ENCODE peak calls at places on chromosomes 2 and 18, in four cellular contexts. P is K562, I is HepG2, J is GM12878. W is an unnamed sample.

GRCh38 chr2:100959225-100959880 is 42.7 kb upstream of the RPL31 start:
- DNase-seq in P (no peak), I (no peak), J (no peak), W (no peak)

GRCh38 chr2:175097297-175097696 is 70.7 kb downstream of the ATF2 start:
- DNase-seq in P (no peak), I (no peak), J (no peak), W (no peak)

GRCh38 chr18:12861637-12862036 is 22.4 kb downstream of the PTPN2 start:
- DNase-seq in P (no peak), I (no peak), J (no peak), W (no peak)

GRCh38 chr2:3712841-3713503 is 9.6 kb downstream of the DCDC2C start:
- DNase-seq in P (no peak), I (no peak), J (no peak), W (no peak)

GRCh38 chr18:79540161-79540913 is 139.3 kb upstream of the CTDP1 start:
- DNase-seq in P (no peak), I (no peak), J (no peak), W (no peak)

GRCh38 chr2:114065731-114066130 is 175.8 kb downstream of the ACTR3 start:
- DNase-seq in P (no peak), I (no peak), J (no peak), W (no peak)

GRCh38 chr2:28748176-28748575 is 3.5 kb upstream of the PPP1CB start:
- DNase-seq in P (no peak), I (no peak), J (no peak), W (no peak)

GRCh38 chr18:79740741-79741700 is 56.7 kb upstream of the KCNG2 start:
- DNase-seq in P (no peak), I (no peak), J (no peak), W (no peak)

GRCh38 chr2:88016948-88017779 is 817 bp upstream of the RNU2-63P start:
- DNase-seq in P (peak), I (peak), J (peak), W (peak)

GRCh38 chr18:35408843-35409261 is 31.7 kb upstream of the ZNF396 start:
- DNase-seq in P (no peak), I (peak), J (no peak), W (no peak)

GRCh38 chr18:6741290-6741689 is 11.8 kb downstream of the ARHGAP28 start:
- DNase-seq in P (no peak), I (no peak), J (no peak), W (peak)

GRCh38 chr18:8998481-8999217 is 103.8 kb upstream of the NDUFV2 start:
- DNase-seq in P (peak), I (no peak), J (no peak), W (no peak)

GRCh38 chr2:202278036-202278760 is 12.6 kb downstream of the NOP58 start:
- DNase-seq in P (no peak), I (peak), J (no peak), W (no peak)

GRCh38 chr2:85889648-85890281 is 975 bp upstream of the ST3GAL5 start:
- DNase-seq in P (no peak), I (no peak), J (no peak), W (no peak)

GRCh38 chr2:239136762-239137161 is 264.1 kb downstream of the HDAC4 start:
- DNase-seq in P (no peak), I (no peak), J (no peak), W (no peak)

GRCh38 chr2:202051499-202052161 is 18.0 kb downstream of the FZD7 start:
- DNase-seq in P (no peak), I (no peak), J (no peak), W (no peak)

GRCh38 chr2:12059616-12060441 is 313.4 kb downstream of the LPIN1 start:
- DNase-seq in P (no peak), I (no peak), J (no peak), W (no peak)

GRCh38 chr2:47225061-47225783 is 70.1 kb upstream of the STPG4 start:
- DNase-seq in P (peak), I (peak), J (no peak), W (no peak)

GRCh38 chr18:66077066-66077465 is 326.3 kb downstream of the CDH7 start:
- DNase-seq in P (no peak), I (no peak), J (no peak), W (no peak)

GRCh38 chr2:178628590-178628989 is 148.3 kb downstream of the PLEKHA3 start:
- DNase-seq in P (no peak), I (no peak), J (no peak), W (no peak)
- TF ChIP-seq FOXK2 in P (no peak), I (no peak), J (no peak), W (no peak)

GRCh38 chr18:2655954-2656236 is 369 bp downstream of the SMCHD1 start:
- DNase-seq in P (no peak), I (no peak), J (no peak), W (no peak)
- TF ChIP-seq FOXK2 in P (no peak), I (no peak), J (no peak), W (no peak)

GRCh38 chr2:170077830-170078569 is 99.9 kb upstream of the MYO3B start:
- DNase-seq in P (no peak), I (no peak), J (no peak), W (no peak)
- TF ChIP-seq FOXK2 in P (no peak), I (no peak), J (no peak), W (no peak)

GRCh38 chr2:20106746-20107145 is 55.3 kb upstream of the LAPTM4A start:
- DNase-seq in P (no peak), I (no peak), J (no peak), W (no peak)
- TF ChIP-seq FOXK2 in P (no peak), I (no peak), J (no peak), W (no peak)

GRCh38 chr2:109217362-109218086 is 88.5 kb downstream of the SH3RF3 start:
- DNase-seq in P (no peak), I (no peak), J (no peak), W (no peak)

GRCh38 chr2:109215866-109216265 is 86.9 kb downstream of the SH3RF3 start:
- DNase-seq in P (no peak), I (no peak), J (no peak), W (no peak)

GRCh38 chr2:109218087-109218791 is 89.2 kb downstream of the SH3RF3 start:
- DNase-seq in P (no peak), I (peak), J (peak), W (no peak)

GRCh38 chr2:109214651-109215371 is 85.8 kb downstream of the SH3RF3 start:
- DNase-seq in P (no peak), I (no peak), J (no peak), W (no peak)

DNA sequence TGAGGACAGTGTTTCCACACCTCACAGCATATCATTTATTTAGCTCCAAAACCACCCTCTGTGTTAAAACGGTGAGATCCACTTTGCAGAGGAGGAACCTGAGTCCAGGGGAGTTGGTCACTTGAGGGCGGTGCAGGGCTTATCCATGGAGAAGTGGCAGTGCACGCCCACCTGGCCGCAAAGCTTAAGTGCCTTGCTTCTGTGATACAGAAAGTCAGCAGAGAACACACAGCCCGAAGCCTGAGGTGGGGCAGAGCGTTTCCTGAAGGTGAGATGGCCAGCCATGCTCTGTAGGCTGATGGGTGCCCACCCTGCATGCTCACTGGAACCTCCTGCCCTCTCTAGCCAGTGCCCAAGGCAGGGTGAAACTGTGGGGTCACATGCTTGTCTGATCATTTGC is 87.3 kb downstream of the SH3RF3 start:
- DNase-seq in P (no peak), I (no peak), J (no peak), W (no peak)
- TF ChIP-seq FOXK2 in P (no peak), I (no peak), J (no peak), W (no peak)

W was measured in HEK293T.